ENCODE peak calls at places on chromosomes 13 and 19, in eight cellular contexts. E is uterus, U is mucosa of descending colon, P is astrocyte of the spinal cord, B is glutamatergic neuron, M is mammary epithelial cell, Y is kidney, L is pancreas. X is an unnamed sample.

GRCh38 chr13:41643502-41643901 is 186.2 kb downstream of the RGCC start:
- DNase-seq in E (no peak), U (no peak), P (peak; percentile 33), B (no peak), M (no peak), Y (no peak), L (no peak), X (no peak)

GRCh38 chr13:26401578-26402021 is 147.7 kb downstream of the CDK8 start:
- DNase-seq in E (no peak), U (no peak), P (no peak), B (no peak), M (no peak), Y (no peak), L (no peak), X (no peak)

GRCh38 chr19:50428768-50429463 is 3.8 kb upstream of the MYBPC2 start:
- DNase-seq in E (no peak), U (no peak), P (no peak), B (no peak), M (no peak), Y (no peak), L (no peak), X (no peak)

GRCh38 chr13:48072304-48072703 is 22.6 kb downstream of the MED4 start:
- DNase-seq in E (no peak), U (no peak), P (no peak), B (peak; percentile 35), M (peak; percentile 76), Y (no peak), L (no peak), X (no peak)

GRCh38 chr19:19488875-19489690 is 26.3 kb downstream of the TSSK6 start:
- DNase-seq in E (peak; percentile 83), U (peak; percentile 84), P (peak; percentile 93), B (peak; percentile 80), M (peak; percentile 87), Y (peak; percentile 97), L (peak; percentile 73), X (peak; percentile 73)

GRCh38 chr19:33130433-33130832 is 1.5 kb upstream of the WDR88 start:
- DNase-seq in E (no peak), U (no peak), P (no peak), B (no peak), M (no peak), Y (no peak), L (no peak), X (no peak)

GRCh38 chr13:32734511-32734910 is 148.3 kb downstream of the PDS5B start:
- DNase-seq in E (no peak), U (no peak), P (peak; percentile 62), B (no peak), M (peak; percentile 64), Y (no peak), L (no peak), X (no peak)

GRCh38 chr19:3785938-3786824 is at the start of gene MATK:
- DNase-seq in E (no peak), U (no peak), P (no peak), B (no peak), M (no peak), Y (peak; percentile 50), L (no peak), X (peak; percentile 74)

GRCh38 chr19:50046649-50047503 is 21.1 kb downstream of the ZNF473 start:
- DNase-seq in E (peak; percentile 39), U (peak; percentile 48), P (no peak), B (peak; percentile 75), M (no peak), Y (no peak), L (no peak), X (no peak)

GRCh38 chr13:110387451-110388140 is 80.5 kb downstream of the COL4A2 start:
- DNase-seq in E (peak; percentile 74), U (no peak), P (peak; percentile 68), B (no peak), M (peak; percentile 53), Y (no peak), L (no peak), X (peak; percentile 80)

GRCh38 chr13:111213964-111214726 is 99.0 kb downstream of the ARHGEF7 start:
- DNase-seq in E (no peak), U (no peak), P (no peak), B (no peak), M (no peak), Y (peak; percentile 68), L (no peak), X (no peak)

GRCh38 chr13:76917096-76917495 is 30.9 kb upstream of the KCTD12 start:
- DNase-seq in E (no peak), U (no peak), P (no peak), B (no peak), M (no peak), Y (no peak), L (no peak), X (no peak)

GRCh38 chr19:46725036-46725820 is 8.3 kb upstream of the PRKD2 start:
- DNase-seq in E (no peak), U (no peak), P (no peak), B (no peak), M (no peak), Y (peak; percentile 68), L (peak; percentile 61), X (no peak)

GRCh38 chr13:30234763-30235162 is 72.6 kb downstream of the KATNAL1 start:
- DNase-seq in E (no peak), U (no peak), P (peak; percentile 41), B (no peak), M (no peak), Y (no peak), L (no peak), X (no peak)

GRCh38 chr13:34070544-34071303 is 252.8 kb downstream of the RFC3 start:
- DNase-seq in E (no peak), U (no peak), P (no peak), B (no peak), M (no peak), Y (no peak), L (no peak), X (no peak)

GRCh38 chr13:46637213-46637612 is 84.2 kb downstream of the LRCH1 start:
- DNase-seq in E (no peak), U (no peak), P (no peak), B (peak; percentile 31), M (no peak), Y (no peak), L (no peak), X (no peak)

GRCh38 chr13:106599875-106600797 is 32.2 kb upstream of the ARGLU1 start:
- DNase-seq in E (no peak), U (no peak), P (peak; percentile 89), B (no peak), M (peak; percentile 15), Y (no peak), L (no peak), X (no peak)

GRCh38 chr13:101398920-101399319 is 17.4 kb downstream of the NALCN start:
- DNase-seq in E (no peak), U (no peak), P (peak; percentile 86), B (no peak), M (peak; percentile 75), Y (no peak), L (no peak), X (no peak)

GRCh38 chr13:98942997-98943396 is 34.9 kb downstream of the DOCK9 start:
- DNase-seq in E (no peak), U (no peak), P (no peak), B (no peak), M (no peak), Y (no peak), L (no peak), X (no peak)

GRCh38 chr19:9453953-9454352 is 18.6 kb upstream of the ZNF266 start:
- DNase-seq in E (no peak), U (no peak), P (no peak), B (no peak), M (no peak), Y (no peak), L (no peak), X (no peak)

GRCh38 chr13:112859128-112859816 is 109.7 kb upstream of the MCF2L start:
- DNase-seq in E (peak; percentile 2), U (no peak), P (no peak), B (peak; percentile 7), M (no peak), Y (peak; percentile 66), L (no peak), X (no peak)

GRCh38 chr13:35630551-35631275 is 154.2 kb upstream of the MAB21L1 start:
- DNase-seq in E (no peak), U (no peak), P (peak; percentile 57), B (peak; percentile 25), M (peak; percentile 40), Y (no peak), L (no peak), X (peak; percentile 20)

GRCh38 chr13:98878421-98879126 is 99.3 kb downstream of the DOCK9 start:
- DNase-seq in E (peak; percentile 24), U (no peak), P (no peak), B (no peak), M (no peak), Y (no peak), L (no peak), X (no peak)

DNA sequence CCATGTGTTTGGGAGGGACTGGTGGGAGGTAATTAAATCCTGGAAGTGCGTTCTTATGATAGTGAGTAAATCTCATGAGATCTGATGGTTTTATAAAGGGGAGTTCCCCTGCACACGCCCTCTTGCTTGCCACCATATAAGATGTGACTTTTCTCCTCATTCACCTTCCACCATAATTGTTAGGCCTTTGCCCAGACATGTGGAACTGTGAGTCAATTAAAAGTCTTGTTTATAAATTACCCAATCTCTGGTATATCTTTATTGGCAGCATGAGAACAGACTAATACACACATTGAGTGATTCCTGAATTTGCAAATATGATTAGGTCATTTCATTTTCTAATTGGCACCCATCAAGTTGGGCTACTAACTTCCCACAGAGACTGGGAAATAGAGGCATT is 977.2 kb downstream of the SLITRK1 start:
- DNase-seq in E (no peak), U (no peak), P (no peak), B (no peak), M (peak; percentile 65), Y (no peak), L (no peak), X (no peak)
- TF ChIP-seq CTCF in E (no peak), U (no peak), P (no peak), B (no peak), M (no peak), Y (no peak), L (no peak), X (no peak)

GRCh38 chr19:48006762-48007161 is 12.3 kb downstream of the ELSPBP1 start:
- DNase-seq in E (no peak), U (no peak), P (no peak), B (no peak), M (no peak), Y (no peak), L (no peak), X (no peak)
- TF ChIP-seq CTCF in E (no peak), U (no peak), P (peak; percentile 8), B (no peak), M (peak; percentile 14), Y (no peak), L (no peak), X (no peak)

DNA sequence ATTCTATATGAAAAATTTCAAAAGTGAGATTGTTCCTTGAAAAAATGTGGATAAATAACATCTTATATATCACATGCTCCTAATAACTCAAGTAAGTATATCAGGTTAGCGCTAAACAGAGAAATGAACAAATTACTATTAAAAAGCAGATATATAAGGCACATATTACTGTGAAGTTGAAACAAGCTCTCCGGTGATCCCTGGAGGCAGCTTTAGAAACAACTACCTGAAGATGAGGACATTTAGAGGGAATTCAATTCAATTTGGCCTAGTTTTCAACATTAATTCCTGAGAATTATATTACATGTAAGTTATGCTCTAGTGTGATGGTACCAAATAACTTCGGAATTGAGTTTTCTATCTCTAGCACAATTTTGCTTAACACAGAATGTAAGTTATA is 1373.6 kb upstream of the SPRY2 start:
- DNase-seq in E (no peak), U (no peak), P (no peak), B (no peak), M (no peak), Y (no peak), L (no peak), X (no peak)
- TF ChIP-seq CTCF in E (no peak), U (no peak), P (no peak), B (no peak), M (peak; percentile 15), Y (no peak), L (no peak), X (no peak)

GRCh38 chr19:45103625-45104319 is 10.8 kb downstream of the PPP1R37 start:
- DNase-seq in E (no peak), U (no peak), P (no peak), B (no peak), M (no peak), Y (no peak), L (no peak), X (no peak)
- TF ChIP-seq CTCF in E (no peak), U (no peak), P (no peak), B (no peak), M (peak; percentile 17), Y (no peak), L (no peak), X (no peak)

X was measured in GM13976.